ENCODE peak calls at places on chromosomes 7 and 10, in eight cellular contexts. One of them, this sample, is unnamed.

GRCh38 chr7:7032221-7032620 is 150.1 kb upstream of the C1GALT1 start:
- DNase-seq in NCI-H1092 treated with DMSO at 0.1 percent for 48 hours: no peak
- DNase-seq in nephron progenitor cell: no peak
- DNase-seq in GM19239: no peak
- DNase-seq in mesenteric fat pad: no peak
- DNase-seq in psoas muscle: no peak
- DNase-seq in kidney epithelial cell: no peak
- DNase-seq in hypothalamus: no peak
- DNase-seq in this sample: no peak

GRCh38 chr10:123555616-123556015 is 110.5 kb upstream of the GPR26 start:
- DNase-seq in NCI-H1092 treated with DMSO at 0.1 percent for 48 hours: no peak
- DNase-seq in nephron progenitor cell: no peak
- DNase-seq in GM19239: no peak
- DNase-seq in mesenteric fat pad: no peak
- DNase-seq in psoas muscle: no peak
- DNase-seq in kidney epithelial cell: no peak
- DNase-seq in hypothalamus: no peak
- DNase-seq in this sample: no peak

GRCh38 chr7:4851459-4852422 is 10.1 kb downstream of the PAPOLB start:
- DNase-seq in NCI-H1092 treated with DMSO at 0.1 percent for 48 hours: no peak
- DNase-seq in nephron progenitor cell: no peak
- DNase-seq in GM19239: no peak
- DNase-seq in mesenteric fat pad: peak
- DNase-seq in psoas muscle: no peak
- DNase-seq in kidney epithelial cell: no peak
- DNase-seq in hypothalamus: no peak
- DNase-seq in this sample: no peak

GRCh38 chr7:34087892-34088891 is 182.9 kb downstream of the BMPER start:
- DNase-seq in NCI-H1092 treated with DMSO at 0.1 percent for 48 hours: peak
- DNase-seq in nephron progenitor cell: peak
- DNase-seq in GM19239: no peak
- DNase-seq in mesenteric fat pad: no peak
- DNase-seq in psoas muscle: peak
- DNase-seq in kidney epithelial cell: no peak
- DNase-seq in hypothalamus: no peak
- DNase-seq in this sample: no peak

GRCh38 chr7:21773326-21773725 is 172.4 kb downstream of the CDCA7L start:
- DNase-seq in NCI-H1092 treated with DMSO at 0.1 percent for 48 hours: no peak
- DNase-seq in nephron progenitor cell: no peak
- DNase-seq in GM19239: no peak
- DNase-seq in mesenteric fat pad: no peak
- DNase-seq in psoas muscle: no peak
- DNase-seq in kidney epithelial cell: no peak
- DNase-seq in hypothalamus: no peak
- DNase-seq in this sample: no peak

GRCh38 chr7:41098402-41098801 is 604.5 kb downstream of the INHBA start:
- DNase-seq in NCI-H1092 treated with DMSO at 0.1 percent for 48 hours: no peak
- DNase-seq in nephron progenitor cell: no peak
- DNase-seq in GM19239: no peak
- DNase-seq in mesenteric fat pad: no peak
- DNase-seq in psoas muscle: no peak
- DNase-seq in kidney epithelial cell: no peak
- DNase-seq in hypothalamus: no peak
- DNase-seq in this sample: no peak

GRCh38 chr7:51732066-51732465 is 415.5 kb upstream of the COBL start:
- DNase-seq in NCI-H1092 treated with DMSO at 0.1 percent for 48 hours: no peak
- DNase-seq in nephron progenitor cell: no peak
- DNase-seq in GM19239: no peak
- DNase-seq in mesenteric fat pad: no peak
- DNase-seq in psoas muscle: no peak
- DNase-seq in kidney epithelial cell: no peak
- DNase-seq in hypothalamus: no peak
- DNase-seq in this sample: no peak

GRCh38 chr10:102705531-102705930 is 8.7 kb downstream of the ARL3 start:
- DNase-seq in NCI-H1092 treated with DMSO at 0.1 percent for 48 hours: no peak
- DNase-seq in nephron progenitor cell: no peak
- DNase-seq in GM19239: no peak
- DNase-seq in mesenteric fat pad: no peak
- DNase-seq in psoas muscle: no peak
- DNase-seq in kidney epithelial cell: no peak
- DNase-seq in hypothalamus: no peak
- DNase-seq in this sample: no peak

GRCh38 chr10:67520924-67521520 is 175.0 kb downstream of the CTNNA3 start:
- DNase-seq in NCI-H1092 treated with DMSO at 0.1 percent for 48 hours: peak
- DNase-seq in nephron progenitor cell: peak
- DNase-seq in GM19239: no peak
- DNase-seq in mesenteric fat pad: no peak
- DNase-seq in psoas muscle: no peak
- DNase-seq in kidney epithelial cell: peak
- DNase-seq in hypothalamus: peak
- DNase-seq in this sample: no peak

GRCh38 chr10:125985557-125986246 is 89.3 kb downstream of the FANK1 start:
- DNase-seq in NCI-H1092 treated with DMSO at 0.1 percent for 48 hours: no peak
- DNase-seq in nephron progenitor cell: no peak
- DNase-seq in GM19239: no peak
- DNase-seq in mesenteric fat pad: no peak
- DNase-seq in psoas muscle: no peak
- DNase-seq in kidney epithelial cell: no peak
- DNase-seq in hypothalamus: no peak
- DNase-seq in this sample: no peak

GRCh38 chr7:16315280-16315679 is 106.1 kb downstream of the CRPPA start:
- DNase-seq in NCI-H1092 treated with DMSO at 0.1 percent for 48 hours: no peak
- DNase-seq in nephron progenitor cell: no peak
- DNase-seq in GM19239: no peak
- DNase-seq in mesenteric fat pad: no peak
- DNase-seq in psoas muscle: no peak
- DNase-seq in kidney epithelial cell: no peak
- DNase-seq in hypothalamus: no peak
- DNase-seq in this sample: no peak

GRCh38 chr10:78656815-78657621 is 411.7 kb upstream of the ZMIZ1 start:
- DNase-seq in NCI-H1092 treated with DMSO at 0.1 percent for 48 hours: peak
- DNase-seq in nephron progenitor cell: peak
- DNase-seq in GM19239: no peak
- DNase-seq in mesenteric fat pad: no peak
- DNase-seq in psoas muscle: no peak
- DNase-seq in kidney epithelial cell: no peak
- DNase-seq in hypothalamus: peak
- DNase-seq in this sample: no peak

GRCh38 chr10:48390933-48391845 is 84.7 kb downstream of the MAPK8 start:
- DNase-seq in NCI-H1092 treated with DMSO at 0.1 percent for 48 hours: no peak
- DNase-seq in nephron progenitor cell: no peak
- DNase-seq in GM19239: no peak
- DNase-seq in mesenteric fat pad: no peak
- DNase-seq in psoas muscle: no peak
- DNase-seq in kidney epithelial cell: peak
- DNase-seq in hypothalamus: no peak
- DNase-seq in this sample: no peak

GRCh38 chr10:104824378-104825006 is 183.4 kb downstream of the SORCS3 start:
- DNase-seq in NCI-H1092 treated with DMSO at 0.1 percent for 48 hours: no peak
- DNase-seq in nephron progenitor cell: peak
- DNase-seq in GM19239: no peak
- DNase-seq in mesenteric fat pad: no peak
- DNase-seq in psoas muscle: no peak
- DNase-seq in kidney epithelial cell: no peak
- DNase-seq in hypothalamus: peak
- DNase-seq in this sample: no peak

GRCh38 chr7:101555921-101556275 is 73.2 kb downstream of the MYL10 start:
- DNase-seq in NCI-H1092 treated with DMSO at 0.1 percent for 48 hours: no peak
- DNase-seq in nephron progenitor cell: no peak
- DNase-seq in GM19239: no peak
- DNase-seq in mesenteric fat pad: no peak
- DNase-seq in psoas muscle: no peak
- DNase-seq in kidney epithelial cell: no peak
- DNase-seq in hypothalamus: no peak
- DNase-seq in this sample: no peak

GRCh38 chr7:88243345-88243909 is 23.6 kb upstream of the SRI start:
- DNase-seq in NCI-H1092 treated with DMSO at 0.1 percent for 48 hours: peak
- DNase-seq in nephron progenitor cell: no peak
- DNase-seq in GM19239: no peak
- DNase-seq in mesenteric fat pad: no peak
- DNase-seq in psoas muscle: no peak
- DNase-seq in kidney epithelial cell: no peak
- DNase-seq in hypothalamus: no peak
- DNase-seq in this sample: no peak

GRCh38 chr7:132500727-132501410 is 75.4 kb downstream of the PLXNA4 start:
- DNase-seq in NCI-H1092 treated with DMSO at 0.1 percent for 48 hours: no peak
- DNase-seq in nephron progenitor cell: no peak
- DNase-seq in GM19239: no peak
- DNase-seq in mesenteric fat pad: no peak
- DNase-seq in psoas muscle: peak
- DNase-seq in kidney epithelial cell: no peak
- DNase-seq in hypothalamus: no peak
- DNase-seq in this sample: no peak

This sample was measured in breast epithelium.